ENCODE peak calls at places on chromosomes 12 and 14, in nine cellular contexts. W is HCT116, N is heart left ventricle, J is tibial nerve, L is adrenal gland, T is uterus, G is body of pancreas, U is IMR-90, Y is A549. I is an unnamed sample.

GRCh38 chr14:104221071-104221625 is 82.8 kb downstream of the KIF26A start:
- DNase-seq in W (no peak), N (no peak), J (no peak), L (no peak), T (no peak), G (no peak), U (no peak), Y (no peak), I (no peak)

GRCh38 chr12:91065377-91065776 is 7.6 kb upstream of the KERA start:
- DNase-seq in W (no peak), N (no peak), J (no peak), L (no peak), T (no peak), G (no peak), U (peak; percentile 11), Y (no peak), I (no peak)

GRCh38 chr12:13173537-13173936 is 23.0 kb upstream of the EMP1 start:
- DNase-seq in W (peak; percentile 72), N (peak; percentile 67), J (peak; percentile 79), L (no peak), T (peak; percentile 67), G (no peak), U (peak; percentile 97), Y (no peak), I (no peak)

GRCh38 chr14:34710744-34711143 is 3.6 kb downstream of the CFL2 start:
- DNase-seq in W (no peak), N (no peak), J (no peak), L (no peak), T (no peak), G (no peak), U (peak; percentile 66), Y (no peak), I (no peak)

GRCh38 chr12:90770861-90771260 is 184.1 kb downstream of the CCER1 start:
- DNase-seq in W (no peak), N (no peak), J (no peak), L (no peak), T (no peak), G (no peak), U (no peak), Y (no peak), I (no peak)

GRCh38 chr12:123991402-123991951 is 18.5 kb downstream of the ZNF664 start:
- DNase-seq in W (no peak), N (no peak), J (no peak), L (no peak), T (no peak), G (no peak), U (no peak), Y (no peak), I (peak; percentile 85)

GRCh38 chr12:68565391-68565903 is 45.3 kb upstream of the RAP1B start:
- DNase-seq in W (no peak), N (no peak), J (no peak), L (no peak), T (peak; percentile 35), G (no peak), U (peak; percentile 88), Y (no peak), I (no peak)

GRCh38 chr14:22850944-22851790 is 14.8 kb downstream of the MMP14 start:
- DNase-seq in W (no peak), N (peak; percentile 90), J (peak; percentile 85), L (peak; percentile 82), T (peak; percentile 94), G (peak; percentile 85), U (peak; percentile 98), Y (no peak), I (no peak)

GRCh38 chr12:63792333-63792732 is 12.6 kb downstream of the RXYLT1 start:
- DNase-seq in W (no peak), N (no peak), J (no peak), L (no peak), T (no peak), G (no peak), U (no peak), Y (no peak), I (no peak)

GRCh38 chr12:98343002-98343567 is 172.3 kb upstream of the TMPO start:
- DNase-seq in W (no peak), N (no peak), J (no peak), L (no peak), T (no peak), G (no peak), U (no peak), Y (no peak), I (no peak)

GRCh38 chr14:60356921-60357550 is 108.0 kb downstream of the PPM1A start:
- DNase-seq in W (no peak), N (no peak), J (no peak), L (no peak), T (no peak), G (no peak), U (no peak), Y (no peak), I (no peak)

DNA sequence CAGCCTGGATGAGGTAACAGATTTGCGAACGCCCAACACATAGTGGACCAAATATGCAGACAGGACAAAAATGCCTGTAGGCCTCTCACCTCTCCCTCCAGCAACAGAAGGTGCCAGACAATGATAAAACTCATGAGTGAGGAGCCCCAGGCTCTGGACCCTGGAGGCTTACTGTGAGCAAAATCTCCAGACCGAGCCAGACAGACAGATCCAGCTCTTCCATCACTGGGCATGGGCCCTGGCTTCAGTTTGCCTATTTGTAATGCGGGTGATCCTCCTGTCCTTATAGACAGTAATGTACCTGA is 42.3 kb downstream of the IRF2BPL start:
- DNase-seq in W (no peak), N (no peak), J (no peak), L (no peak), T (no peak), G (no peak), U (no peak), Y (no peak), I (no peak)
- TF ChIP-seq POLR2A in W (no peak), N (no peak), J (no peak), L (no peak), T (no peak), G (no peak), U (no peak), Y (no peak), I (no peak)

GRCh38 chr12:14842315-14842714 is 1.0 kb downstream of the ART4 start:
- DNase-seq in W (no peak), N (no peak), J (no peak), L (no peak), T (no peak), G (no peak), U (no peak), Y (no peak), I (peak; percentile 58)

GRCh38 chr12:14843425-14843887 is at the start of gene ART4:
- DNase-seq in W (no peak), N (peak; percentile 33), J (no peak), L (no peak), T (no peak), G (peak; percentile 26), U (no peak), Y (no peak), I (peak; percentile 93)

GRCh38 chr12:14839262-14839661 is 4.1 kb downstream of the ART4 start:
- DNase-seq in W (no peak), N (no peak), J (no peak), L (no peak), T (no peak), G (no peak), U (no peak), Y (no peak), I (no peak)

GRCh38 chr12:14840616-14841015 is 2.7 kb downstream of the ART4 start:
- DNase-seq in W (no peak), N (no peak), J (no peak), L (no peak), T (no peak), G (no peak), U (no peak), Y (no peak), I (no peak)

GRCh38 chr12:14841761-14842160 is 1.6 kb downstream of the ART4 start:
- DNase-seq in W (no peak), N (peak; percentile 59), J (peak; percentile 53), L (peak; percentile 67), T (peak; percentile 54), G (peak; percentile 71), U (peak; percentile 54), Y (peak; percentile 46), I (peak; percentile 54)
- TF ChIP-seq POLR2A in W (no peak), N (no peak), J (no peak), L (no peak), T (no peak), G (peak; percentile 32), U (no peak), Y (no peak), I (no peak)

DNA sequence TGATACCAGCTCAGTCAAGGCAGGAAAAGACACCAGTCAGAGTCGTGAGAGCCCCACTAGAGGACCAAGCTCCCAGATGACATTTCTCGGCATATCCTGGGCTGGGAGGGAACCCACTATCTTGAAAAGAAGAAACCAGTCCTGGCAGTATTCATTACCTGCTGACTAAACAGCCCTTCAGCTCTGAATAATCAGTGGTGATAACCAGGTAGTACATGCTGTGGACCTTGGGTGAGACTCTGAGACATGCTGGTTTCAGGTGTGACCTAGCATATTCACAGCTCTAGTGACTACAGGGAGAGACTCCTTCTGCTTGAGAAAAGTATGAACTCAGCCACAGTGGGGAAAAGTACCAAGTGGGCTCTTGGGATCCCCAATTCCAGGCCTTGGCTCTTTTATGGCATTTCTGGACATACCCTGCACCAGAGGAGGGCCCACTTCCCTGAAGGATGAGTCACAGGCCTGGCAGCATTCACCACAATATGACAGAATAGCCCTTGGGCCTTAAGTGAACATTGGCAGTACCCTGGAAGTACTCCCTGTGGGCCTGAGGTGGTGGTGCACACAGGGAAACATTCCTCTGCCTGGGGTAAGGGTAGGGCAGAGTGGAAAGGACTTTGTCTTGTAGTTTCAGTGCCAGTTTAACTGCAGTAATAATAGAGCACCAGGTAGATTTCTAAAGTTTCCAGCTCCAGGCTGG is 82.6 kb upstream of the SLC38A4 start:
- DNase-seq in W (no peak), N (no peak), J (no peak), L (no peak), T (no peak), G (no peak), U (peak; percentile 34), Y (no peak), I (no peak)
- TF ChIP-seq POLR2A in W (no peak), N (no peak), J (no peak), L (no peak), T (no peak), G (no peak), U (no peak), Y (no peak), I (no peak)

GRCh38 chr12:11762723-11763326 is 113.4 kb downstream of the ETV6 start:
- DNase-seq in W (no peak), N (no peak), J (no peak), L (no peak), T (no peak), G (no peak), U (no peak), Y (no peak), I (no peak)
- TF ChIP-seq POLR2A in W (no peak), N (no peak), J (no peak), L (no peak), T (no peak), G (no peak), U (no peak), Y (no peak), I (no peak)

GRCh38 chr12:96399919-96400630 is at the start of gene CDK17:
- DNase-seq in W (peak; percentile 50), N (peak; percentile 84), J (peak; percentile 65), L (peak; percentile 63), T (peak; percentile 87), G (peak; percentile 84), U (peak; percentile 83), Y (peak; percentile 78), I (peak; percentile 95)
- TF ChIP-seq POLR2A in W (peak; percentile 39), N (no peak), J (peak; percentile 56), L (peak; percentile 66), T (peak; percentile 81), G (peak; percentile 83), U (peak; percentile 84), Y (peak; percentile 47), I (peak; percentile 58)